ENCODE peak calls at places on chromosomes 5 and 9, in nine cellular contexts. One of them, this sample, is unnamed.

GRCh38 chr9:20220286-20220685 is 402.0 kb downstream of the MLLT3 start:
- DNase-seq in transverse colon: no peak
- DNase-seq in AG09309: no peak
- DNase-seq in A549: no peak
- DNase-seq in upper lobe of right lung: no peak
- DNase-seq in OCI-LY7: no peak
- DNase-seq in H1: no peak
- DNase-seq in astrocyte of the spinal cord: no peak
- DNase-seq in psoas muscle: no peak
- DNase-seq in this sample: no peak

GRCh38 chr5:6291961-6292360 is 86.4 kb downstream of the MED10 start:
- DNase-seq in transverse colon: no peak
- DNase-seq in AG09309: no peak
- DNase-seq in A549: peak; percentile 18
- DNase-seq in upper lobe of right lung: no peak
- DNase-seq in OCI-LY7: peak; percentile 28
- DNase-seq in H1: no peak
- DNase-seq in astrocyte of the spinal cord: no peak
- DNase-seq in psoas muscle: no peak
- DNase-seq in this sample: peak; percentile 34

GRCh38 chr5:66863343-66864170 is 267.4 kb downstream of the MAST4 start:
- DNase-seq in transverse colon: no peak
- DNase-seq in AG09309: no peak
- DNase-seq in A549: no peak
- DNase-seq in upper lobe of right lung: no peak
- DNase-seq in OCI-LY7: no peak
- DNase-seq in H1: no peak
- DNase-seq in astrocyte of the spinal cord: no peak
- DNase-seq in psoas muscle: no peak
- DNase-seq in this sample: no peak

GRCh38 chr9:1941989-1942388 is 73.2 kb upstream of the SMARCA2 start:
- DNase-seq in transverse colon: no peak
- DNase-seq in AG09309: no peak
- DNase-seq in A549: no peak
- DNase-seq in upper lobe of right lung: no peak
- DNase-seq in OCI-LY7: no peak
- DNase-seq in H1: no peak
- DNase-seq in astrocyte of the spinal cord: no peak
- DNase-seq in psoas muscle: no peak
- DNase-seq in this sample: no peak

GRCh38 chr9:134698587-134699342 is 57.2 kb downstream of the COL5A1 start:
- DNase-seq in transverse colon: peak; percentile 66
- DNase-seq in AG09309: no peak
- DNase-seq in A549: peak; percentile 74
- DNase-seq in upper lobe of right lung: peak; percentile 84
- DNase-seq in OCI-LY7: peak; percentile 60
- DNase-seq in H1: peak; percentile 95
- DNase-seq in astrocyte of the spinal cord: peak; percentile 45
- DNase-seq in psoas muscle: peak; percentile 83
- DNase-seq in this sample: peak; percentile 3

GRCh38 chr9:69218166-69218565 is 44.1 kb downstream of the TJP2 start:
- DNase-seq in transverse colon: no peak
- DNase-seq in AG09309: no peak
- DNase-seq in A549: no peak
- DNase-seq in upper lobe of right lung: no peak
- DNase-seq in OCI-LY7: no peak
- DNase-seq in H1: no peak
- DNase-seq in astrocyte of the spinal cord: no peak
- DNase-seq in psoas muscle: no peak
- DNase-seq in this sample: no peak

GRCh38 chr9:76658510-76659231 is 105.6 kb upstream of the PCA3 start:
- DNase-seq in transverse colon: no peak
- DNase-seq in AG09309: peak; percentile 52
- DNase-seq in A549: peak; percentile 37
- DNase-seq in upper lobe of right lung: no peak
- DNase-seq in OCI-LY7: peak; percentile 78
- DNase-seq in H1: no peak
- DNase-seq in astrocyte of the spinal cord: peak; percentile 82
- DNase-seq in psoas muscle: no peak
- DNase-seq in this sample: peak; percentile 66

GRCh38 chr9:97487107-97487506 is 14.4 kb upstream of the TMOD1 start:
- DNase-seq in transverse colon: no peak
- DNase-seq in AG09309: no peak
- DNase-seq in A549: peak; percentile 37
- DNase-seq in upper lobe of right lung: no peak
- DNase-seq in OCI-LY7: no peak
- DNase-seq in H1: no peak
- DNase-seq in astrocyte of the spinal cord: no peak
- DNase-seq in psoas muscle: no peak
- DNase-seq in this sample: no peak

GRCh38 chr5:135269224-135269623 is 129.8 kb downstream of the MACROH2A1 start:
- DNase-seq in transverse colon: no peak
- DNase-seq in AG09309: no peak
- DNase-seq in A549: no peak
- DNase-seq in upper lobe of right lung: no peak
- DNase-seq in OCI-LY7: no peak
- DNase-seq in H1: no peak
- DNase-seq in astrocyte of the spinal cord: peak; percentile 35
- DNase-seq in psoas muscle: no peak
- DNase-seq in this sample: no peak

GRCh38 chr9:99050292-99050911 is 54.5 kb upstream of the TGFBR1 start:
- DNase-seq in transverse colon: no peak
- DNase-seq in AG09309: no peak
- DNase-seq in A549: peak; percentile 22
- DNase-seq in upper lobe of right lung: no peak
- DNase-seq in OCI-LY7: no peak
- DNase-seq in H1: no peak
- DNase-seq in astrocyte of the spinal cord: peak; percentile 57
- DNase-seq in psoas muscle: no peak
- DNase-seq in this sample: no peak

GRCh38 chr5:72883850-72884249 is 67.4 kb downstream of the TNPO1 start:
- DNase-seq in transverse colon: no peak
- DNase-seq in AG09309: no peak
- DNase-seq in A549: no peak
- DNase-seq in upper lobe of right lung: no peak
- DNase-seq in OCI-LY7: no peak
- DNase-seq in H1: no peak
- DNase-seq in astrocyte of the spinal cord: peak; percentile 22
- DNase-seq in psoas muscle: no peak
- DNase-seq in this sample: no peak

GRCh38 chr5:149455889-149456409 is 76.9 kb upstream of the IL17B start:
- DNase-seq in transverse colon: no peak
- DNase-seq in AG09309: no peak
- DNase-seq in A549: no peak
- DNase-seq in upper lobe of right lung: no peak
- DNase-seq in OCI-LY7: no peak
- DNase-seq in H1: no peak
- DNase-seq in astrocyte of the spinal cord: peak; percentile 77
- DNase-seq in psoas muscle: peak; percentile 94
- DNase-seq in this sample: no peak

GRCh38 chr9:124860582-124861341 is 995 bp downstream of the RPL35 start:
- DNase-seq in transverse colon: no peak
- DNase-seq in AG09309: no peak
- DNase-seq in A549: no peak
- DNase-seq in upper lobe of right lung: no peak
- DNase-seq in OCI-LY7: no peak
- DNase-seq in H1: no peak
- DNase-seq in astrocyte of the spinal cord: no peak
- DNase-seq in psoas muscle: no peak
- DNase-seq in this sample: no peak

GRCh38 chr5:157598350-157598936 is 22.9 kb upstream of the ADAM19 start:
- DNase-seq in transverse colon: no peak
- DNase-seq in AG09309: no peak
- DNase-seq in A549: no peak
- DNase-seq in upper lobe of right lung: no peak
- DNase-seq in OCI-LY7: peak; percentile 48
- DNase-seq in H1: no peak
- DNase-seq in astrocyte of the spinal cord: no peak
- DNase-seq in psoas muscle: no peak
- DNase-seq in this sample: no peak

GRCh38 chr9:132977626-132978450 is 656 bp upstream of the GFI1B start:
- DNase-seq in transverse colon: peak; percentile 81
- DNase-seq in AG09309: no peak
- DNase-seq in A549: peak; percentile 75
- DNase-seq in upper lobe of right lung: peak; percentile 79
- DNase-seq in OCI-LY7: peak; percentile 82
- DNase-seq in H1: peak; percentile 90
- DNase-seq in astrocyte of the spinal cord: peak; percentile 29
- DNase-seq in psoas muscle: peak; percentile 70
- DNase-seq in this sample: peak; percentile 35

GRCh38 chr5:131211669-131212068 is 40.9 kb downstream of the LYRM7 start:
- DNase-seq in transverse colon: no peak
- DNase-seq in AG09309: no peak
- DNase-seq in A549: no peak
- DNase-seq in upper lobe of right lung: no peak
- DNase-seq in OCI-LY7: peak; percentile 28
- DNase-seq in H1: no peak
- DNase-seq in astrocyte of the spinal cord: no peak
- DNase-seq in psoas muscle: no peak
- DNase-seq in this sample: no peak
- H3K4me3 ChIP-seq in transverse colon: no peak overlapping the region
- H3K4me3 ChIP-seq in AG09309: no peak overlapping the region
- H3K4me3 ChIP-seq in A549: no peak overlapping the region
- H3K4me3 ChIP-seq in upper lobe of right lung: no peak overlapping the region
- H3K4me3 ChIP-seq in OCI-LY7: peak overlapping the region; percentile 68
- H3K4me3 ChIP-seq in H1: no peak overlapping the region
- H3K4me3 ChIP-seq in astrocyte of the spinal cord: no peak overlapping the region
- H3K4me3 ChIP-seq in psoas muscle: no peak overlapping the region
- H3K4me3 ChIP-seq in this sample: no peak overlapping the region

DNA sequence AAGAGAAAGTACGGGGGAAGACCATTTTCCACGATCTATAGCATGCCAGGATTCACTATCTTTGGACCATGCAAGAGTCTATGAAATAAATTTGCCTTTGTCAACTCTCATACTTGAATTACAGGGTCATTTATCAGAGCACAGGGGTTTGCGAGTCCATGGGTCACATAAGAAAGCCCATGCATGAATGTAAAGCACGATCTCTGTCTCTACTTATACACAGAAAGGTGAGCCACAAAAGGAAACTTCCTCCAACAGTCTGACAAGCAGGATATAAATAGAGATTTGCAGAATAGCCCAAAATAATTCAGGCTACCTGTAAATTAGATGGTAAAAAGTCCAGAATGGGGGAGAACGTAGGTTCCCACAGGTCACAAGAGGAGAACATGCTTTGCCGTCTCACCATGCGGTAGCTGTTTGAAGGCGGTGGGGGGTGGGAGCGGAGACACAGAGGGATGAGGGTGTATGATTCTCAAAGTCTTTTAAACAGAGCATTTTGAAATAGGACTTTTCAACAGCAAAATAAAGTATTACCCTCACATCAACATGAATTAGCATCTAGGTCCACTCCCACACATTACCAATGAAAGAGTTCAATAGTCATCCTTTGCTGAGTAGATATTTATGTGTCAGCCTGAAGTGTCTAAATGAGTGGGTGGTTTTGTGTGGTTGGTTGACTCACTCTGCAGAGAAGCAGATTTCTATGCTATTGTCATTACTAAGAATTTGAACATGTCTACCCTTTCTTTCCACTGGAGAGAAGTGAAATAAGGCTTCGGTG is 279.7 kb downstream of the EBF1 start:
- DNase-seq in transverse colon: no peak
- DNase-seq in AG09309: peak; percentile 51
- DNase-seq in A549: no peak
- DNase-seq in upper lobe of right lung: no peak
- DNase-seq in OCI-LY7: peak; percentile 52
- DNase-seq in H1: no peak
- DNase-seq in astrocyte of the spinal cord: peak; percentile 42
- DNase-seq in psoas muscle: no peak
- DNase-seq in this sample: no peak
- H3K4me3 ChIP-seq in transverse colon: no peak overlapping the region
- H3K4me3 ChIP-seq in AG09309: no peak overlapping the region
- H3K4me3 ChIP-seq in A549: no peak overlapping the region
- H3K4me3 ChIP-seq in upper lobe of right lung: no peak overlapping the region
- H3K4me3 ChIP-seq in OCI-LY7: peak overlapping the region; percentile 47
- H3K4me3 ChIP-seq in H1: no peak overlapping the region
- H3K4me3 ChIP-seq in astrocyte of the spinal cord: no peak overlapping the region
- H3K4me3 ChIP-seq in psoas muscle: no peak overlapping the region
- H3K4me3 ChIP-seq in this sample: no peak overlapping the region

GRCh38 chr5:60509519-60509918 is 190.4 kb downstream of the DEPDC1B start:
- DNase-seq in transverse colon: no peak
- DNase-seq in AG09309: no peak
- DNase-seq in A549: no peak
- DNase-seq in upper lobe of right lung: no peak
- DNase-seq in OCI-LY7: no peak
- DNase-seq in H1: no peak
- DNase-seq in astrocyte of the spinal cord: no peak
- DNase-seq in psoas muscle: no peak
- DNase-seq in this sample: no peak
- H3K4me3 ChIP-seq in transverse colon: no peak overlapping the region
- H3K4me3 ChIP-seq in AG09309: no peak overlapping the region
- H3K4me3 ChIP-seq in A549: no peak overlapping the region
- H3K4me3 ChIP-seq in upper lobe of right lung: no peak overlapping the region
- H3K4me3 ChIP-seq in OCI-LY7: no peak overlapping the region
- H3K4me3 ChIP-seq in H1: no peak overlapping the region
- H3K4me3 ChIP-seq in astrocyte of the spinal cord: no peak overlapping the region
- H3K4me3 ChIP-seq in psoas muscle: no peak overlapping the region
- H3K4me3 ChIP-seq in this sample: no peak overlapping the region

GRCh38 chr5:154850255-154851062 is at the start of gene FAXDC2:
- DNase-seq in transverse colon: peak; percentile 48
- DNase-seq in AG09309: peak; percentile 45
- DNase-seq in A549: no peak
- DNase-seq in upper lobe of right lung: peak; percentile 81
- DNase-seq in OCI-LY7: no peak
- DNase-seq in H1: peak; percentile 68
- DNase-seq in astrocyte of the spinal cord: peak; percentile 87
- DNase-seq in psoas muscle: peak; percentile 85
- DNase-seq in this sample: no peak
- H3K4me3 ChIP-seq in transverse colon: peak within 1 kb of the TSS; percentile 43
- H3K4me3 ChIP-seq in AG09309: peak within 1 kb of the TSS; percentile 77
- H3K4me3 ChIP-seq in A549: no peak within 1 kb of the TSS
- H3K4me3 ChIP-seq in upper lobe of right lung: peak within 1 kb of the TSS; percentile 65
- H3K4me3 ChIP-seq in OCI-LY7: no peak within 1 kb of the TSS
- H3K4me3 ChIP-seq in H1: peak within 1 kb of the TSS; percentile 52
- H3K4me3 ChIP-seq in astrocyte of the spinal cord: peak within 1 kb of the TSS; percentile 67
- H3K4me3 ChIP-seq in psoas muscle: peak within 1 kb of the TSS; percentile 67
- H3K4me3 ChIP-seq in this sample: no peak within 1 kb of the TSS

This sample was measured in Jurkat, Clone E6-1.